ENCODE peak calls at places on chromosomes 5 and 9, in five cellular contexts. X is GM23248, I is adrenal gland, U is A673, E is mesenchymal stem cell. O is an unnamed sample.
A peak's percentile ranks its signal among the peaks of the same experiment; 100 is the strongest.

GRCh38 chr9:97437151-97437550 is 25.3 kb downstream of the TDRD7 start:
- DNase-seq in X (no peak), I (no peak), U (no peak), E (no peak), O (no peak)

GRCh38 chr5:151098185-151098813 is 17.5 kb upstream of the TNIP1 start:
- DNase-seq in X (no peak), I (no peak), U (no peak), E (no peak), O (no peak)

GRCh38 chr9:88605500-88606172 is 70.7 kb downstream of the NXNL2 start:
- DNase-seq in X (peak; percentile 45), I (no peak), U (peak; percentile 17), E (peak; percentile 74), O (no peak)

GRCh38 chr5:128682669-128683068 is 144.6 kb upstream of the FBN2 start:
- DNase-seq in X (no peak), I (no peak), U (no peak), E (no peak), O (no peak)

GRCh38 chr5:33105521-33105941 is 335.2 kb upstream of the TARS1 start:
- DNase-seq in X (peak; percentile 90), I (no peak), U (no peak), E (peak; percentile 41), O (no peak)

GRCh38 chr5:172866802-172867748 is 33.0 kb downstream of the ERGIC1 start:
- DNase-seq in X (no peak), I (peak; percentile 93), U (no peak), E (no peak), O (no peak)

GRCh38 chr5:79612667-79613190 is 488 bp downstream of the TENT2 start:
- DNase-seq in X (peak; percentile 78), I (no peak), U (no peak), E (no peak), O (no peak)

GRCh38 chr5:109825450-109825849 is 135.7 kb downstream of the MAN2A1 start:
- DNase-seq in X (no peak), I (no peak), U (no peak), E (peak; percentile 38), O (no peak)

GRCh38 chr5:133363807-133364587 is 248.3 kb downstream of the FSTL4 start:
- DNase-seq in X (no peak), I (no peak), U (no peak), E (no peak), O (no peak)

GRCh38 chr5:91848453-91848852 is 465.3 kb upstream of the ARRDC3 start:
- DNase-seq in X (peak; percentile 76), I (no peak), U (peak; percentile 74), E (peak; percentile 95), O (no peak)

DNA sequence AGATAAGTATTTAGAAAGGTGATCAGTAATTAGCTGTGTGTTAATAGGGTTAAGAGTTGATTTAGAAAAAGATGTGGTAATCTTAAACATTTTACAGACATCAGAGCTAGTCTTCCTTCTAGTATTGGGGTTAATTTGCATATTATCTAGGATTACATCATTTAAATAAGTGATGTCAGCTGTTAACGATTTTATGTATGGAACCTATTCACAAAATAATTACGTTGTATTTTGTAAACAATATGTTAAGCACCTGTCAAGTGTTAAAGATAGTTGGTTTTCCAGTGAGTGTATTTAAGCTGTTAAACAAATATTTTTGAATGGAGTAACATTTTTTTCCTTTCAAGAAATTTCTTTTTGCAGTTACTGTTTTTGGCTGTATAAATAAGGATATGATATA is 2.2 kb downstream of the DCP2 start:
- DNase-seq in X (no peak), I (no peak), U (peak; percentile 12), E (no peak), O (no peak)
- H3K4me3 ChIP-seq in X (peak overlapping the region; percentile 98), I (no peak overlapping the region), U (peak overlapping the region; percentile 76), E (peak overlapping the region; percentile 96), O (peak overlapping the region; percentile 89)

DNA sequence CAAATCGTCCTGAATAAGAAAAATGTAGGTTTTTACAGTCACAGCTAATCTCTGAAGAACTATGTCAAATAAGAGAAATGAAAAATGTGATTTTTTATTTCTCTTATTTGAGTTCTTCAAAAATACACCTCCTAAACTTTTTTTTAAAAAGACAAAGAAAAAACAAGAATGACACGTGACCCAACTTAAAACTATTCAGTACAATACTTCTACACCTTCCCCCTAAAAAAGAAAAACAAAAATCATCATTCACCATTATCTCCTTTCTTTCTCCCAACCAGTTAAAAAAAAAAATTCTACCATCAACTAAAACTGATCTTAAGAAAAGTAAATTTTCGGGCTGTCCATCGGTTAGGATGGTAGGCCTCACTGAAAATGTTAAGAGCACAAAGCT is 2.1 kb downstream of the RNF145 start:
- DNase-seq in X (peak; percentile 22), I (no peak), U (no peak), E (no peak), O (no peak)
- H3K4me1 ChIP-seq in X (peaks cover 47% of the 10 kb centered on the region), I (peaks cover 61% of the 10 kb centered on the region), U (peaks cover 55% of the 10 kb centered on the region), E (peaks cover 6% of the 10 kb centered on the region), O (peaks cover 25% of the 10 kb centered on the region)

DNA sequence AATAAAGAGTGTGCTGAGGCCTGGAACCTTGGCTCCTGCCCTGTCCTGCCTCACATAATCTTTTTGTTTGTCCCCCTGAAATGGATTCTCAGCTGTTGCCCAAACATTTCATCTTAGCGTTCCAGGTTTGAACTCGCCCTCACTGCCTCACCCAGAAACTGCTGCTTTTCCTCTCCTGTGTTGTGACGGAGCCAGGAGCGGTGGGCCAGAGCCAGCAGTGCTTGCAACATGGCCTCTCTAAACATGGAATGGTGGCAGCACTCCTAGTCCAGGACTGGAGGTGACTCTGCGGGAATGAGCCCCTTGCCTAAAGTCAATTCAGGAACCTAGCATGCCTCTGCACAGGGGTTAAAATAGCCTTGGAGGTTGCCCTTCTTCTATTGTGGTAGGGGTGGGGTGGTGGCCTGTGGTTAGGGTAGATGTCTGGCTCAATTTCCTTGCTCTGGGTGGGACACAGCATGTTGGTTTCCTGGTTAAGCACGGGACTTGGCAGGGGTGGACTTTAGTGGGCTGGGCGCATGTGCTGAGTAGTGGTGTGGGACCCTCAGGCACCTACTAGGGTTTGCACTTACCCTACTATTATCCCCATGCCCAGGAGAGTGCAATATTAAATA is 101.6 kb downstream of the SLC25A46 start:
- DNase-seq in X (no peak), I (no peak), U (no peak), E (no peak), O (no peak)
- H3K4me3 ChIP-seq in X (no peak overlapping the region), I (no peak overlapping the region), U (no peak overlapping the region), E (no peak overlapping the region), O (no peak overlapping the region)

GRCh38 chr5:134504629-134505300 is 20.7 kb upstream of the JADE2 start:
- DNase-seq in X (no peak), I (no peak), U (no peak), E (no peak), O (no peak)

GRCh38 chr5:134500699-134501430 is 24.6 kb upstream of the JADE2 start:
- DNase-seq in X (no peak), I (no peak), U (no peak), E (no peak), O (no peak)

GRCh38 chr5:134502259-134502658 is 23.2 kb upstream of the JADE2 start:
- DNase-seq in X (no peak), I (no peak), U (no peak), E (no peak), O (no peak)

GRCh38 chr5:134503937-134504437 is 21.5 kb upstream of the JADE2 start:
- DNase-seq in X (peak; percentile 78), I (no peak), U (peak; percentile 34), E (no peak), O (no peak)

GRCh38 chr5:134503088-134503936 is 22.2 kb upstream of the JADE2 start:
- DNase-seq in X (peak; percentile 99), I (peak; percentile 86), U (peak; percentile 89), E (peak; percentile 99), O (peak; percentile 52)
- H3K4me1 ChIP-seq in X (peaks cover 21% of the 10 kb centered on the region), I (peaks cover 35% of the 10 kb centered on the region), U (peaks cover 14% of the 10 kb centered on the region), E (peaks cover 37% of the 10 kb centered on the region), O (peaks cover 10% of the 10 kb centered on the region)